ENCODE peak calls at places on chromosomes 11 and 22, in ten cellular contexts. Q is HCT116, G is NB4, F is SK-N-SH, M is H1, N is HepG2, A is WTC11, J is K562, P is endothelial cell of umbilical vein, D is GM12878. T is an unnamed sample.

GRCh38 chr11:69292221-69292648 is 1.7 kb upstream of the MYEOV start:
- DNase-seq in Q (no peak), G (peak; percentile 80), F (no peak), M (no peak), N (no peak), A (peak; percentile 80), J (peak; percentile 66), P (peak; percentile 40), D (no peak), T (no peak)

GRCh38 chr22:30605449-30606110 is 1.4 kb upstream of the TCN2 start:
- DNase-seq in Q (peak; percentile 52), G (peak; percentile 66), F (peak; percentile 77), M (no peak), N (peak; percentile 44), A (peak; percentile 59), J (peak; percentile 77), P (peak; percentile 66), D (no peak), T (peak; percentile 69)

GRCh38 chr22:42962295-42963230 is 52.4 kb downstream of the PACSIN2 start:
- DNase-seq in Q (no peak), G (peak; percentile 88), F (no peak), M (no peak), N (no peak), A (no peak), J (peak; percentile 51), P (no peak), D (no peak), T (peak; percentile 27)

GRCh38 chr22:43884600-43885318 is 7.1 kb downstream of the PNPLA5 start:
- DNase-seq in Q (no peak), G (peak; percentile 56), F (peak; percentile 75), M (no peak), N (no peak), A (peak; percentile 89), J (peak; percentile 63), P (peak; percentile 25), D (peak; percentile 33), T (peak; percentile 48)

GRCh38 chr11:131486100-131486499 is 115.7 kb downstream of the NTM start:
- DNase-seq in Q (no peak), G (no peak), F (no peak), M (no peak), N (no peak), A (no peak), J (no peak), P (no peak), D (no peak), T (no peak)

GRCh38 chr22:49240016-49240380 is 587.7 kb downstream of the BRD1 start:
- DNase-seq in Q (no peak), G (no peak), F (no peak), M (no peak), N (no peak), A (no peak), J (no peak), P (no peak), D (no peak), T (no peak)

GRCh38 chr22:30922151-30922611 is 46.4 kb downstream of the MORC2 start:
- DNase-seq in Q (no peak), G (peak; percentile 91), F (peak; percentile 70), M (no peak), N (no peak), A (no peak), J (no peak), P (peak; percentile 60), D (peak; percentile 60), T (no peak)

GRCh38 chr22:22835892-22836291 is 51.7 kb upstream of the IGLL5 start:
- DNase-seq in Q (no peak), G (no peak), F (no peak), M (no peak), N (no peak), A (no peak), J (no peak), P (no peak), D (no peak), T (no peak)

GRCh38 chr11:4466168-4466891 is 16.1 kb upstream of the OR52K1 start:
- DNase-seq in Q (no peak), G (no peak), F (no peak), M (no peak), N (no peak), A (peak; percentile 20), J (no peak), P (no peak), D (no peak), T (no peak)

GRCh38 chr22:19201130-19201857 is 22.8 kb upstream of the SLC25A1 start:
- DNase-seq in Q (no peak), G (no peak), F (no peak), M (no peak), N (no peak), A (no peak), J (no peak), P (no peak), D (no peak), T (no peak)

GRCh38 chr11:23789938-23790371 is 706.9 kb upstream of the LUZP2 start:
- DNase-seq in Q (no peak), G (no peak), F (no peak), M (no peak), N (no peak), A (no peak), J (no peak), P (no peak), D (no peak), T (no peak)

GRCh38 chr22:48244388-48245118 is 1482.1 kb downstream of the TBC1D22A start:
- DNase-seq in Q (no peak), G (no peak), F (no peak), M (no peak), N (no peak), A (no peak), J (no peak), P (no peak), D (no peak), T (no peak)

GRCh38 chr11:20671856-20672546 is 2.6 kb downstream of the NELL1 start:
- DNase-seq in Q (peak; percentile 0), G (peak; percentile 12), F (peak; percentile 67), M (no peak), N (peak; percentile 7), A (no peak), J (peak; percentile 4), P (no peak), D (no peak), T (peak; percentile 20)

GRCh38 chr11:63683133-63683991 is 2.1 kb downstream of the RTN3 start:
- DNase-seq in Q (no peak), G (peak; percentile 54), F (no peak), M (no peak), N (no peak), A (no peak), J (peak; percentile 70), P (peak; percentile 25), D (no peak), T (no peak)

GRCh38 chr22:33451851-33452469 is 393.8 kb upstream of the SYN3 start:
- DNase-seq in Q (no peak), G (no peak), F (no peak), M (no peak), N (peak; percentile 53), A (no peak), J (no peak), P (no peak), D (no peak), T (no peak)

DNA sequence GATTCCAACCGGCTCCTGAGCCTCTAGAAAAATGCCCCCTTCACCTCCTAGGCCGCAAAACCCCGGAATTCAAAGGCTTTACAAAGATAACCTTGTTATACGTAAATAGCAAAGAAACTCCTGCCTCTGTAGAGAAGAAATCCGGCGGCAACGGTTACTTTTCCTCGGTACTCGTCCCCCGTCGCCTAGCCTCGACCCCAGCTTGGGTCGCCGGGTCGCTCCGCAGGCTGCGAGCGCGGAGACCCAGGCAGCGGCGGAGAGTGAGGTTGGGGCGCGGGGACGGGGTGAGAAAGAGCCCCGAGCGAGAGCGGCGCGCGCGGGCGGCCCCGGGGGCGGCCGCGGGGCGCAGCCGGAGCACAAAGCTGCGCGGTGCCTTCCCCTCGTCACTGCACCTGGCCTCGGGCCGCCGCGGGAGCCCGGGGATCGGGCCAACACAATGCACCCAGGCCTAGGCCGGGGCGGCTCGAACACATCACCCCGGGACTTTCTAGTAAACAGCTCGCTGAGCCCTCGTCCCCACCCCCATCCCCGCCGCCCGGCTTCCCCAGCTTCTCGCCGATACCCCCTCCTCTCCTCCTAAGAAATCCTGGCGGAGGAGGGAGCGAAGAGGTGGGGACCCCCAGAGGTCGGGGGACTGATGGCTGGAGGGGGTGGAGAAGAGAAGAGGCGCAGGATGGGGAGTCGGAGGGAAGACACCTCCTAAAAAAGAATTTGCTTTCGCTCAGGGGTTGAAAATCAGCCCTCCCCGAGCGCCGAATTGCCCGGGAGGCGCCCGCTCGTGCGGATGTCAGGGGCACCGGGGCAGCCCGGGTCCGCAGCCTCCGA is 874 bp downstream of the MPPED2 start:
- DNase-seq in Q (no peak), G (no peak), F (peak; percentile 79), M (no peak), N (no peak), A (peak; percentile 64), J (no peak), P (no peak), D (no peak), T (no peak)
- TF ChIP-seq MAX in Q (no peak), G (no peak), F (no peak), M (no peak), N (no peak), A (no peak), J (no peak), P (no peak), D (no peak), T (no peak)

GRCh38 chr11:16382638-16383380 is 26.5 kb upstream of the SOX6 start:
- DNase-seq in Q (no peak), G (no peak), F (no peak), M (no peak), N (no peak), A (no peak), J (peak; percentile 25), P (no peak), D (no peak), T (no peak)

GRCh38 chr11:16382177-16382576 is 25.8 kb upstream of the SOX6 start:
- DNase-seq in Q (no peak), G (no peak), F (no peak), M (no peak), N (no peak), A (no peak), J (peak; percentile 41), P (no peak), D (no peak), T (no peak)

GRCh38 chr11:16385099-16385498 is 28.8 kb upstream of the SOX6 start:
- DNase-seq in Q (no peak), G (no peak), F (no peak), M (no peak), N (no peak), A (no peak), J (no peak), P (no peak), D (no peak), T (no peak)

GRCh38 chr11:16381177-16381576 is 24.8 kb upstream of the SOX6 start:
- DNase-seq in Q (no peak), G (no peak), F (no peak), M (no peak), N (no peak), A (no peak), J (peak; percentile 35), P (no peak), D (no peak), T (no peak)
- TF ChIP-seq MAX in Q (no peak), G (no peak), F (no peak), M (no peak), N (no peak), A (no peak), J (no peak), P (no peak), D (no peak), T (no peak)

GRCh38 chr11:70399681-70400112 is 1.4 kb downstream of the CTTN start:
- DNase-seq in Q (peak; percentile 87), G (peak; percentile 92), F (peak; percentile 65), M (no peak), N (peak; percentile 78), A (peak; percentile 48), J (peak; percentile 83), P (peak; percentile 95), D (no peak), T (peak; percentile 90)
- TF ChIP-seq MAX in Q (peak; percentile 94), G (peak; percentile 91), F (peak; percentile 96), M (peak; percentile 15), N (peak; percentile 70), A (no peak), J (peak; percentile 86), P (peak; percentile 57), D (no peak), T (peak; percentile 90)

GRCh38 chr22:46673677-46674236 is 53.6 kb downstream of the GRAMD4 start:
- DNase-seq in Q (no peak), G (no peak), F (no peak), M (no peak), N (no peak), A (no peak), J (no peak), P (no peak), D (no peak), T (no peak)
- TF ChIP-seq MAX in Q (no peak), G (no peak), F (no peak), M (no peak), N (no peak), A (no peak), J (no peak), P (no peak), D (no peak), T (no peak)